ENCODE peak calls at places on chromosome 3, in ten cellular contexts. Y is SK-N-SH, G is stomach, U is neural progenitor cell, M is aorta, C is PC-9, H is body of pancreas, X is lower lobe of right lung, J is tibial nerve, T is Karpas-422. B is an unnamed sample.

GRCh38 chr3:116474356-116475200 is 29.3 kb upstream of the LSAMP start:
- DNase-seq in T (no peak), G (no peak), H (no peak), U (peak; percentile 8), J (no peak), C (no peak), Y (no peak), M (no peak), X (no peak), B (peak; percentile 37)

GRCh38 chr3:49721861-49722781 is 1.6 kb downstream of the GMPPB start:
- DNase-seq in G (no peak), Y (no peak), J (no peak), H (no peak), M (peak; percentile 48), C (no peak), X (no peak), T (no peak), U (no peak), B (no peak)

GRCh38 chr3:18425641-18426403 is 683 bp upstream of the SATB1 start:
- DNase-seq in J (no peak), C (peak; percentile 39), T (no peak), Y (peak; percentile 84), X (peak; percentile 75), M (peak; percentile 48), U (peak; percentile 73), G (peak; percentile 52), H (peak; percentile 75), B (peak; percentile 52)

GRCh38 chr3:43644443-43644842 is 22.6 kb upstream of the ANO10 start:
- DNase-seq in M (no peak), Y (no peak), G (no peak), X (no peak), T (peak; percentile 26), H (no peak), J (no peak), U (no peak), C (peak; percentile 42), B (no peak)

GRCh38 chr3:126484148-126484547 is 8.5 kb upstream of the ZXDC start:
- DNase-seq in J (no peak), G (no peak), Y (no peak), U (no peak), X (no peak), H (no peak), C (no peak), M (no peak), T (no peak), B (no peak)

GRCh38 chr3:151283907-151284461 is 5.6 kb upstream of the P2RY14 start:
- DNase-seq in T (no peak), C (no peak), H (no peak), M (peak; percentile 52), Y (no peak), X (no peak), J (no peak), U (no peak), G (peak; percentile 66), B (no peak)

GRCh38 chr3:78634316-78634715 is 1133.5 kb downstream of the ROBO1 start:
- DNase-seq in X (no peak), Y (no peak), H (no peak), G (no peak), J (no peak), U (no peak), T (no peak), M (no peak), C (no peak), B (no peak)

GRCh38 chr3:113234688-113235260 is 23.4 kb downstream of the BOC start:
- DNase-seq in J (no peak), Y (no peak), H (no peak), M (no peak), T (no peak), G (no peak), U (peak; percentile 67), X (no peak), C (no peak), B (peak; percentile 79)

GRCh38 chr3:129645291-129645690 is 38.8 kb upstream of the PLXND1 start:
- DNase-seq in M (no peak), T (no peak), U (no peak), H (no peak), X (no peak), G (no peak), C (no peak), Y (no peak), J (no peak), B (peak; percentile 86)

GRCh38 chr3:57094606-57095005 is 34.1 kb downstream of the SPATA12 start:
- DNase-seq in G (no peak), T (peak; percentile 80), J (no peak), Y (no peak), M (no peak), X (no peak), H (no peak), U (no peak), C (no peak), B (peak; percentile 92)

GRCh38 chr3:139227165-139227564 is 116.7 kb upstream of the MRPS22 start:
- DNase-seq in T (no peak), G (peak; percentile 40), M (no peak), C (no peak), U (no peak), H (peak; percentile 94), J (no peak), X (no peak), Y (no peak), B (no peak)

GRCh38 chr3:151538706-151539403 is 78.0 kb upstream of the IGSF10 start:
- DNase-seq in G (no peak), M (peak; percentile 65), U (peak; percentile 39), H (peak; percentile 13), X (peak; percentile 50), J (peak; percentile 55), T (no peak), Y (no peak), C (no peak), B (no peak)

GRCh38 chr3:188294823-188295487 is 141.0 kb downstream of the LPP start:
- DNase-seq in U (no peak), T (no peak), H (peak; percentile 67), M (no peak), G (peak; percentile 34), Y (no peak), C (peak; percentile 99), J (no peak), X (no peak), B (no peak)

DNA sequence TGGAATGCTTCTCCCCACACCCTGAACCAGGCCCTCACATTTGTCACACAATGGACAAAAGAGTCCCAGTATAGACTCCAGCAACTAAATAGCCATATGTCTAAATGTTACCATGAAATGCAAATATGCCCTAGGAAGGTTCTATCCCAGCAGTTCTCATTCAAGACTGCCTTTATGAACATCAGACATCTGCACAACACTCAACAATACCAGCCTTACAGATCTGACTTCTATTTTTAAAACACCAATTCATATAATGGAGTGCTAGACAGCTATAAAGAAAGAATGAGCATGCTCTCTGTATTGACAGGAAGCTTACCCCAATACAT is 7.8 kb downstream of the ITGB5 start:
- DNase-seq in Y (no peak), J (no peak), G (no peak), T (no peak), H (no peak), X (no peak), C (no peak), U (no peak), M (no peak), B (no peak)
- H3K27ac ChIP-seq in Y (peak overlapping the region; percentile 92), J (no peak overlapping the region), G (peak overlapping the region; percentile 68), T (no peak overlapping the region), H (peak overlapping the region; percentile 30), X (peak overlapping the region; percentile 26), C (peak overlapping the region; percentile 85), U (no peak overlapping the region), M (peak overlapping the region; percentile 89), B (no peak overlapping the region)

GRCh38 chr3:25453521-25454410 is 25.7 kb downstream of the RARB start:
- DNase-seq in Y (peak; percentile 29), H (no peak), U (no peak), T (no peak), X (no peak), M (no peak), C (no peak), J (no peak), G (no peak), B (no peak)
- H3K4me1 ChIP-seq in Y (peaks cover 54% of the 10 kb centered on the region), H (peaks cover 32% of the 10 kb centered on the region), U (peaks cover 36% of the 10 kb centered on the region), T (no peaks in the 10 kb centered on the region), X (peaks cover 55% of the 10 kb centered on the region), M (peaks cover 4% of the 10 kb centered on the region), C (peaks cover 50% of the 10 kb centered on the region), J (peaks cover 81% of the 10 kb centered on the region), G (peaks cover 20% of the 10 kb centered on the region), B (no peaks in the 10 kb centered on the region)

GRCh38 chr3:5233026-5233425 is 45.5 kb downstream of the EDEM1 start:
- DNase-seq in H (no peak), X (no peak), Y (no peak), T (no peak), U (no peak), G (no peak), M (no peak), J (no peak), C (no peak), B (no peak)

GRCh38 chr3:5235655-5236054 is 48.1 kb downstream of the EDEM1 start:
- DNase-seq in H (no peak), X (no peak), J (no peak), G (no peak), U (no peak), C (no peak), Y (no peak), T (no peak), M (no peak), B (no peak)

GRCh38 chr3:5231067-5231466 is 43.6 kb downstream of the EDEM1 start:
- DNase-seq in J (no peak), C (no peak), U (no peak), Y (no peak), T (no peak), H (no peak), X (no peak), M (no peak), G (no peak), B (no peak)

GRCh38 chr3:5231536-5231935 is 44.0 kb downstream of the EDEM1 start:
- DNase-seq in H (no peak), C (no peak), T (peak; percentile 53), G (no peak), J (no peak), Y (no peak), M (no peak), X (no peak), U (no peak), B (no peak)

GRCh38 chr3:5232570-5232969 is 45.1 kb downstream of the EDEM1 start:
- DNase-seq in G (no peak), H (no peak), X (no peak), U (peak; percentile 29), T (no peak), C (no peak), Y (no peak), M (no peak), J (no peak), B (no peak)
- H3K27ac ChIP-seq in G (no peak overlapping the region), H (no peak overlapping the region), X (no peak overlapping the region), U (no peak overlapping the region), T (no peak overlapping the region), C (no peak overlapping the region), Y (no peak overlapping the region), M (no peak overlapping the region), J (no peak overlapping the region), B (no peak overlapping the region)

DNA sequence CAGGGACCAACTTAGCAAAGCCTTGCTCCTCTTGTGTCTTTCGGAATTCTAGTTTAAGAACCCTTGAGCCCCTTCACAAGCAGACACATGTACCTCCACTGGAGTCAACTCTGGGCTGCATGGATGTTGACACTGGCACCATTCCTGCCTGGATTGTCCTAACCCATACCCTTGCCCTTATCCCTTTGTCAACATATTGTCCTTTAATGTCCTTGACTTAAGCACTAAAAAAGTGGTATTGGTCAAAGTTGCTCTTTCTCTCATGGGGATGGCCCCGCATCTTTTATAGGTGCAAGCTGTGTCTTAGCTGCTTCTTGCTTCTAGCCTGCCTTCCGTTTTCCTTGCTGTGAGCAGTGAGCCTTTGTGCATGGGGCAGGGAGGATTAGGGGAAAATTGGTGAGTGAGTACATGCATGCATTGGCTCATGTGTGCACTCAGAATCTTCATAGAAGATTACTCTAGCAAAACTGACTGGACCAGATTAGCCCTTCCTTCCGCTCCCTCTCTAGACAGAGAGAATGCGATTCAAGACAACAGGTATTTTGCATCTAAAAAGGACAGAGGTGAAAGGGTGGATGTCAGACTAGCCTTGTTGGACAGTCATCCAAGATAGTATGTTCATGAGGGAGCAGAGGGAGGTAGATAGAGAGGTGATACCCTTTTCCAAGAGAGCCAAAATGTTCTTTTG is 42.4 kb downstream of the TGFBR2 start:
- DNase-seq in M (no peak), U (no peak), H (no peak), J (no peak), T (no peak), X (no peak), Y (no peak), C (no peak), G (no peak), B (no peak)
- H3K4me1 ChIP-seq in M (peaks cover 9% of the 10 kb centered on the region), U (peaks cover 10% of the 10 kb centered on the region), H (peaks cover 23% of the 10 kb centered on the region), J (peaks cover 79% of the 10 kb centered on the region), T (no peaks in the 10 kb centered on the region), X (peaks cover 66% of the 10 kb centered on the region), Y (no peaks in the 10 kb centered on the region), C (no peaks in the 10 kb centered on the region), G (peaks cover 21% of the 10 kb centered on the region), B (no peaks in the 10 kb centered on the region)

B was measured in SJCRH30.